ENCODE peak calls at places on chromosomes 2 and 18, in six cellular contexts. One of them, this sample, is unnamed.

GRCh38 chr2:241218131-241219029 is 29.9 kb downstream of the ANO7 start:
- DNase-seq in uterus: peak; percentile 59
- DNase-seq in epithelial cell of esophagus: peak; percentile 30
- DNase-seq in OCI-LY7: peak; percentile 51
- DNase-seq in SK-N-SH: peak; percentile 88
- DNase-seq in AG09309: no peak
- DNase-seq in this sample: peak; percentile 50

GRCh38 chr2:74307720-74308119 is 35.5 kb downstream of the SLC4A5 start:
- DNase-seq in uterus: no peak
- DNase-seq in epithelial cell of esophagus: no peak
- DNase-seq in OCI-LY7: no peak
- DNase-seq in SK-N-SH: no peak
- DNase-seq in AG09309: no peak
- DNase-seq in this sample: no peak

GRCh38 chr2:149885468-149885867 is 297.9 kb upstream of the MMADHC start:
- DNase-seq in uterus: no peak
- DNase-seq in epithelial cell of esophagus: peak; percentile 86
- DNase-seq in OCI-LY7: no peak
- DNase-seq in SK-N-SH: no peak
- DNase-seq in AG09309: no peak
- DNase-seq in this sample: no peak

GRCh38 chr2:144097440-144098225 is 422.3 kb downstream of the ZEB2 start:
- DNase-seq in uterus: no peak
- DNase-seq in epithelial cell of esophagus: no peak
- DNase-seq in OCI-LY7: no peak
- DNase-seq in SK-N-SH: no peak
- DNase-seq in AG09309: no peak
- DNase-seq in this sample: no peak

GRCh38 chr2:43877782-43878464 is 39.2 kb downstream of the ABCG8 start:
- DNase-seq in uterus: peak; percentile 51
- DNase-seq in epithelial cell of esophagus: peak; percentile 66
- DNase-seq in OCI-LY7: peak; percentile 63
- DNase-seq in SK-N-SH: peak; percentile 87
- DNase-seq in AG09309: peak; percentile 4
- DNase-seq in this sample: peak; percentile 70

GRCh38 chr18:67705748-67706147 is 189.2 kb upstream of the DSEL start:
- DNase-seq in uterus: no peak
- DNase-seq in epithelial cell of esophagus: peak; percentile 29
- DNase-seq in OCI-LY7: no peak
- DNase-seq in SK-N-SH: no peak
- DNase-seq in AG09309: no peak
- DNase-seq in this sample: no peak

GRCh38 chr2:17416891-17417391 is 101.3 kb downstream of the RAD51AP2 start:
- DNase-seq in uterus: no peak
- DNase-seq in epithelial cell of esophagus: peak; percentile 98
- DNase-seq in OCI-LY7: no peak
- DNase-seq in SK-N-SH: no peak
- DNase-seq in AG09309: peak; percentile 87
- DNase-seq in this sample: no peak

GRCh38 chr2:221444106-221444505 is 128.0 kb downstream of the EPHA4 start:
- DNase-seq in uterus: no peak
- DNase-seq in epithelial cell of esophagus: peak; percentile 60
- DNase-seq in OCI-LY7: no peak
- DNase-seq in SK-N-SH: no peak
- DNase-seq in AG09309: peak; percentile 61
- DNase-seq in this sample: no peak

GRCh38 chr2:217822296-217823252 is 180.2 kb downstream of the TNS1 start:
- DNase-seq in uterus: no peak
- DNase-seq in epithelial cell of esophagus: peak; percentile 68
- DNase-seq in OCI-LY7: no peak
- DNase-seq in SK-N-SH: no peak
- DNase-seq in AG09309: no peak
- DNase-seq in this sample: no peak

GRCh38 chr2:200254788-200255187 is 51.7 kb upstream of the SPATS2L start:
- DNase-seq in uterus: no peak
- DNase-seq in epithelial cell of esophagus: no peak
- DNase-seq in OCI-LY7: no peak
- DNase-seq in SK-N-SH: no peak
- DNase-seq in AG09309: no peak
- DNase-seq in this sample: no peak

GRCh38 chr2:119407430-119408220 is 24.0 kb upstream of the TMEM37 start:
- DNase-seq in uterus: no peak
- DNase-seq in epithelial cell of esophagus: peak; percentile 66
- DNase-seq in OCI-LY7: peak; percentile 73
- DNase-seq in SK-N-SH: peak; percentile 79
- DNase-seq in AG09309: no peak
- DNase-seq in this sample: peak; percentile 69

GRCh38 chr2:10495988-10496313 is 47.8 kb upstream of the ODC1 start:
- DNase-seq in uterus: no peak
- DNase-seq in epithelial cell of esophagus: no peak
- DNase-seq in OCI-LY7: no peak
- DNase-seq in SK-N-SH: no peak
- DNase-seq in AG09309: no peak
- DNase-seq in this sample: no peak

GRCh38 chr2:39515897-39516346 is 78.8 kb upstream of the MAP4K3 start:
- DNase-seq in uterus: no peak
- DNase-seq in epithelial cell of esophagus: no peak
- DNase-seq in OCI-LY7: no peak
- DNase-seq in SK-N-SH: no peak
- DNase-seq in AG09309: no peak
- DNase-seq in this sample: no peak

GRCh38 chr2:39515273-39515896 is 78.3 kb upstream of the MAP4K3 start:
- DNase-seq in uterus: no peak
- DNase-seq in epithelial cell of esophagus: no peak
- DNase-seq in OCI-LY7: no peak
- DNase-seq in SK-N-SH: no peak
- DNase-seq in AG09309: no peak
- DNase-seq in this sample: no peak

GRCh38 chr2:39516347-39517101 is 79.4 kb upstream of the MAP4K3 start:
- DNase-seq in uterus: peak; percentile 65
- DNase-seq in epithelial cell of esophagus: no peak
- DNase-seq in OCI-LY7: no peak
- DNase-seq in SK-N-SH: no peak
- DNase-seq in AG09309: no peak
- DNase-seq in this sample: no peak

GRCh38 chr2:39517622-39518021 is 80.5 kb upstream of the MAP4K3 start:
- DNase-seq in uterus: no peak
- DNase-seq in epithelial cell of esophagus: no peak
- DNase-seq in OCI-LY7: no peak
- DNase-seq in SK-N-SH: no peak
- DNase-seq in AG09309: no peak
- DNase-seq in this sample: no peak

DNA sequence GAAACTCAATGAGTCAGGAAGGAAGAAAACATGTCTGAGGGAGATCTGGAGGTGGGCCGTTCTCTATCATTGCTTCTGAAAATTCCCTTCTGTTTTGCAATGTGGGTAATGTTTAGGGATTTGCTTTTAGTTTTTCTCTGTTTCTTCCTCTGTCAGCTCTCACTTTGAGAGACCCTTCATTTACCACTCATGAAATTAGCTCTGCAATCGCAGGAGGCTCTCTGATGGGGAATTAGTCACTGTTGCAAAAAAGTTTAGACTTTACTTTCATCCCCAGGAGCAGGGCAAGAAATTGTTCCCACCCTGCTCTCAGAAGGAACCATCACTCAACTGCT is 80.0 kb upstream of the MAP4K3 start:
- DNase-seq in uterus: no peak
- DNase-seq in epithelial cell of esophagus: peak; percentile 31
- DNase-seq in OCI-LY7: no peak
- DNase-seq in SK-N-SH: no peak
- DNase-seq in AG09309: no peak
- DNase-seq in this sample: no peak
- H3K4me3 ChIP-seq in uterus: no peak overlapping the region
- H3K4me3 ChIP-seq in epithelial cell of esophagus: no peak overlapping the region
- H3K4me3 ChIP-seq in OCI-LY7: no peak overlapping the region
- H3K4me3 ChIP-seq in SK-N-SH: no peak overlapping the region
- H3K4me3 ChIP-seq in AG09309: no peak overlapping the region
- H3K4me3 ChIP-seq in this sample: no peak overlapping the region

DNA sequence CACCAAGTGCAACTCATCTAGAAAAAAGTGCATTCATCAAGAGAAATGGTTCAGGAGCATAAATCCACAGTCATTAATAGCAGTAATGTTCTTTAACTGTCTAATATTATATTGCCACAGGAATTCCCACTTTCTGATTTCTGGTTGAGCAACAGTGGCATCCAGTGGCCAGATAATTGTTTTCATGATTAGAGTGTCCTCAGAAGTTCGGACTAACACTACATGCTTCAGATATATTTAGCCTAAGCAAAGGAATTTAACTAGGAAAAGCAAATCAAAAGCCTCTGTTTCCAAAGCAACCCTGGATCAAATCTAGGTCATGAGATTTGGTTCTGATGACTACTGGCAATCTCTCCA is 9.8 kb upstream of the ERBB4 start:
- DNase-seq in uterus: no peak
- DNase-seq in epithelial cell of esophagus: peak; percentile 44
- DNase-seq in OCI-LY7: no peak
- DNase-seq in SK-N-SH: peak; percentile 28
- DNase-seq in AG09309: no peak
- DNase-seq in this sample: no peak
- TF ChIP-seq CTCF in uterus: no peak
- TF ChIP-seq CTCF in epithelial cell of esophagus: peak; percentile 55
- TF ChIP-seq CTCF in OCI-LY7: peak; percentile 34
- TF ChIP-seq CTCF in SK-N-SH: peak; percentile 67
- TF ChIP-seq CTCF in AG09309: peak; percentile 53
- TF ChIP-seq CTCF in this sample: no peak

DNA sequence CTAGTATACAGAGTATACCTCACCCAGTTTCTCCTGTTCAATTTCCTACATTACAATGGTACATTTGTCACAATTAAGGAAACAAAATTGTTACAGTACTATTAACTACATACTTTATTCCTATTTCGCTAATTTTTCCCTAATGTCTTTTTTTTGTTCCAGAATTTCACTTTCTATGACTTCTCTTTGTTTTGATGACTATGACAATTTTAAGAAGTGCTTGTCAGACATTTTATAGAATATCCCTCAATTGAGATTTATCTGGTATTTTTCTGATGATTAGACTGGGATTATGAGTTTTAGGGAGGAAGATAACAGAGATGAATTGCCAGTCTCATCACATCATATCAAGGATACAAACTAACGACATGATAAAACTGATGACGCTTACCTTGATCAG is 211.8 kb upstream of the STON1 start:
- DNase-seq in uterus: no peak
- DNase-seq in epithelial cell of esophagus: no peak
- DNase-seq in OCI-LY7: no peak
- DNase-seq in SK-N-SH: no peak
- DNase-seq in AG09309: no peak
- DNase-seq in this sample: no peak
- H3K4me3 ChIP-seq in uterus: no peak overlapping the region
- H3K4me3 ChIP-seq in epithelial cell of esophagus: no peak overlapping the region
- H3K4me3 ChIP-seq in OCI-LY7: peak overlapping the region; percentile 42
- H3K4me3 ChIP-seq in SK-N-SH: no peak overlapping the region
- H3K4me3 ChIP-seq in AG09309: no peak overlapping the region
- H3K4me3 ChIP-seq in this sample: no peak overlapping the region

DNA sequence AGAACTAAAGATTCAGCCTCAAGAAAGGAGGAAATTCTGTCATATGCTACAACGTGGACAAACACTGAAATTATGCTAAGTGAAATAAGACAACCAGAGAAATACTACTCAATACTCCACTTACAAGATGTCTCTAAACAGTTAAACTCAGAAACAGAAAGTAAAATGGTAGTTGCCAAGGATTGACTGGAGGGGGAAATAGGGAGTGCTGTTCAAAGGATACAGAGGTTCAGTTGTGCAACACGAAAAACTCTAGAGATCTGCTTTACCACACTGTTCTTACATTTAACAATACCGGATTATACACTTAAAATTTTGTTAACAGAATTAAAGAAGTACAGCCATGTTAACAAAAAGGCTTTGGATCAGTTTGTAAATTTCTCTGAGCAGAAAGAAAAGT is 39.8 kb upstream of the C2orf15 start:
- DNase-seq in uterus: no peak
- DNase-seq in epithelial cell of esophagus: no peak
- DNase-seq in OCI-LY7: no peak
- DNase-seq in SK-N-SH: no peak
- DNase-seq in AG09309: no peak
- DNase-seq in this sample: no peak
- TF ChIP-seq CTCF in uterus: no peak
- TF ChIP-seq CTCF in epithelial cell of esophagus: no peak
- TF ChIP-seq CTCF in OCI-LY7: no peak
- TF ChIP-seq CTCF in SK-N-SH: no peak
- TF ChIP-seq CTCF in AG09309: no peak
- TF ChIP-seq CTCF in this sample: no peak

GRCh38 chr2:219207254-219207883 is 787 bp downstream of the ZFAND2B start:
- DNase-seq in uterus: no peak
- DNase-seq in epithelial cell of esophagus: no peak
- DNase-seq in OCI-LY7: no peak
- DNase-seq in SK-N-SH: no peak
- DNase-seq in AG09309: no peak
- DNase-seq in this sample: no peak
- H3K4me3 ChIP-seq in uterus: peak overlapping the region; percentile 92
- H3K4me3 ChIP-seq in epithelial cell of esophagus: peak overlapping the region; percentile 70
- H3K4me3 ChIP-seq in OCI-LY7: peak overlapping the region; percentile 69
- H3K4me3 ChIP-seq in SK-N-SH: peak overlapping the region; percentile 69
- H3K4me3 ChIP-seq in AG09309: peak overlapping the region; percentile 82
- H3K4me3 ChIP-seq in this sample: peak overlapping the region; percentile 66

DNA sequence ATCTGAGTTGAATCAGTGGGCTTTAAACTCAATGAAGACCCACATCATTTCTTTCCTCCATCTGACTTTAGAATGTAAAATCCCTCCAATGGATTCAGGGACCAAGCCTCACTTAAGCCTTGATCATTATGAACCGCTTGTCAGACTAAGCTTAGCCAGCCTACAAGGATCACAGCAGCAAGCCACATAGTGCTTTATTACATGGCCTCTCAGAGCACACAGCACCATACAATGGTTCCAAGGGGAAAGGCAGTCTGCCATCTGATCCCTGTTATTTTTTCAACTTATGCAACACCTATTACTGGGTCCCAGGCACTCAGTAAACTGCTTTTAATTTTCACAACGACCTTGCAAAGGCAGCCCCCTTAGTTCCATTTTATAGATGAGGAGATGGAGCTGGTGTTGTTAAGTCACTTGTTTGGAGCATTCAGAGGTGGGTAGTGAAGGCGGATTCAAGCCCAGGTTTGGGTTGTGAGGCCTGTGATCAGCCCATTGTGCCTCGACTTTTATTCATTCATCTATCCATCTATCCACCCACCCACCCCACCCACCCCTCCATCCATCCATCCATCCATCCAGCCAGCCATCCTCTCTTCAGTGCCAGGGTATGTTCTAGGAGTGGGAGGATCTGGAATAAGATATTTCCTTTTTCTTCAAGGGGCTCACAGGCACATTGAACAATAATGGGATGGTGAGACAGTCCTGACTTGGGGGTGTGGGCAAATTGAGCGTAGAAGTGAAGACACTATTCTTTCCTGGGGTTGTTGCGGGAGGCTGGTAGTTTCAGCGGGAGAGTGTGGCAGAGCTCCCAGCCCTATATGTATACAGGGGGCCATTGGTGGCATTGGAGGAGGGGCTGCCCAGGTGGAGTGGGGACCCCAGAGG is 141.2 kb downstream of the MYCN start:
- DNase-seq in uterus: no peak
- DNase-seq in epithelial cell of esophagus: no peak
- DNase-seq in OCI-LY7: no peak
- DNase-seq in SK-N-SH: no peak
- DNase-seq in AG09309: no peak
- DNase-seq in this sample: no peak
- TF ChIP-seq CTCF in uterus: no peak
- TF ChIP-seq CTCF in epithelial cell of esophagus: no peak
- TF ChIP-seq CTCF in OCI-LY7: no peak
- TF ChIP-seq CTCF in SK-N-SH: no peak
- TF ChIP-seq CTCF in AG09309: no peak
- TF ChIP-seq CTCF in this sample: no peak

This sample was measured in GM12865.